ENCODE peak calls at places on chromosomes 3 and 15, in seven cellular contexts. R, A, P, M, H, I and N are unnamed samples. For H3K27me3, the result is how much of the 10 kb centered on the place peaks cover.

GRCh38 chr3:110166791-110167190 is 829.4 kb upstream of the DPPA4 start:
- DNase-seq in A (no peak), I (no peak), H (no peak), M (no peak), P (no peak), R (no peak), N (no peak)

GRCh38 chr15:50906954-50907865 is 1.3 kb upstream of the AP4E1 start:
- DNase-seq in A (peak), I (no peak), P (peak), R (peak), H (peak), M (no peak), N (no peak)

GRCh38 chr3:103440539-103441113 is 1005.8 kb downstream of the ZPLD1 start:
- DNase-seq in R (peak), I (no peak), A (no peak), M (no peak), P (no peak), H (no peak), N (no peak)

GRCh38 chr3:144241381-144241780 is 269.8 kb downstream of the DIPK2A start:
- DNase-seq in P (no peak), I (no peak), R (no peak), A (no peak), M (no peak), H (no peak), N (no peak)

GRCh38 chr3:126261037-126261436 is 80.7 kb upstream of the ALDH1L1 start:
- DNase-seq in P (peak), A (peak), R (peak), H (no peak), I (peak), M (peak), N (peak)

GRCh38 chr3:3177861-3178497 is 1.5 kb downstream of the CRBN start:
- DNase-seq in R (peak), I (no peak), H (no peak), A (peak), M (no peak), P (peak), N (no peak)

GRCh38 chr3:74057169-74057568 is 432.4 kb upstream of the PDZRN3 start:
- DNase-seq in R (no peak), H (no peak), I (no peak), M (no peak), A (no peak), P (no peak), N (no peak)

GRCh38 chr3:115487972-115488371 is 135.3 kb upstream of the GAP43 start:
- DNase-seq in P (no peak), M (no peak), I (no peak), A (no peak), H (no peak), R (no peak), N (no peak)

GRCh38 chr15:98850991-98851776 is 156.4 kb downstream of the PGPEP1L start:
- DNase-seq in R (peak), A (peak), I (peak), H (peak), M (no peak), P (peak), N (peak)

GRCh38 chr3:96007650-96008195 is 806.7 kb upstream of the EPHA6 start:
- DNase-seq in H (no peak), R (no peak), P (no peak), A (no peak), I (no peak), M (no peak), N (no peak)

GRCh38 chr3:155070932-155071387 is 9.2 kb upstream of the MME start:
- DNase-seq in R (peak), A (no peak), P (peak), H (no peak), M (no peak), I (no peak), N (peak)

GRCh38 chr15:70792171-70792573 is 28.8 kb upstream of the UACA start:
- DNase-seq in I (no peak), P (peak), R (peak), H (no peak), M (no peak), A (no peak), N (no peak)

GRCh38 chr3:146503459-146504202 is 34.3 kb upstream of the PLSCR2 start:
- DNase-seq in I (no peak), H (no peak), M (no peak), R (peak), P (peak), A (no peak), N (peak)

GRCh38 chr3:194265505-194265892 is 85.6 kb downstream of the CPN2 start:
- DNase-seq in I (peak), A (no peak), H (no peak), M (peak), R (peak), P (peak), N (peak)

GRCh38 chr3:184491011-184491576 is 70.5 kb upstream of the EPHB3 start:
- DNase-seq in H (no peak), I (no peak), P (peak), M (no peak), A (no peak), R (no peak), N (no peak)

GRCh38 chr3:180085122-180085710 is 48.5 kb upstream of the PEX5L start:
- DNase-seq in I (no peak), R (no peak), P (no peak), H (no peak), M (no peak), A (no peak), N (no peak)

GRCh38 chr3:126985143-126985985 is 2.4 kb downstream of the PLXNA1 start:
- DNase-seq in A (no peak), R (no peak), H (no peak), I (no peak), M (no peak), P (no peak), N (peak)

GRCh38 chr3:192194081-192194480 is 533.3 kb downstream of the FGF12 start:
- DNase-seq in I (no peak), H (no peak), A (no peak), P (no peak), R (no peak), M (no peak), N (no peak)

GRCh38 chr15:79310985-79311900 is at the start of gene TMED3:
- DNase-seq in H (peak), M (no peak), A (peak), P (peak), I (no peak), R (peak), N (peak)

GRCh38 chr3:171476532-171477102 is 16.4 kb upstream of the TNIK start:
- DNase-seq in M (no peak), A (no peak), I (no peak), P (no peak), H (no peak), R (no peak), N (no peak)

GRCh38 chr3:110378481-110378880 is 693.1 kb upstream of the NECTIN3 start:
- DNase-seq in I (no peak), A (no peak), H (no peak), M (no peak), R (peak), P (no peak), N (no peak)

GRCh38 chr3:52277972-52278509 is 408 bp downstream of the WDR82 start:
- DNase-seq in R (no peak), I (no peak), A (peak), P (peak), H (no peak), M (no peak), N (no peak)

GRCh38 chr15:55703873-55704285 is 39.1 kb downstream of the PRTG start:
- DNase-seq in H (no peak), R (peak), M (no peak), P (no peak), A (no peak), I (no peak), N (no peak)

GRCh38 chr3:197833930-197834715 is 43.1 kb downstream of the LRCH3 start:
- DNase-seq in R (no peak), P (no peak), I (no peak), H (no peak), A (no peak), M (no peak), N (no peak)

GRCh38 chr3:194382892-194383223 is 13.3 kb upstream of the LRRC15 start:
- DNase-seq in R (no peak), P (no peak), H (no peak), M (no peak), A (no peak), I (no peak), N (no peak)

GRCh38 chr3:158470944-158471638 is 99.9 kb upstream of the MLF1 start:
- DNase-seq in M (no peak), I (no peak), A (no peak), H (no peak), P (peak), R (peak), N (no peak)

GRCh38 chr15:42732095-42732827 is 4.7 kb downstream of the CDAN1 start:
- DNase-seq in A (no peak), R (no peak), H (no peak), P (no peak), M (no peak), I (no peak), N (no peak)

GRCh38 chr15:38042707-38043445 is 108.4 kb downstream of the TMCO5A start:
- DNase-seq in A (no peak), I (no peak), H (no peak), P (no peak), M (no peak), R (no peak), N (peak)

GRCh38 chr15:80615783-80616391 is 79.2 kb upstream of the ABHD17C start:
- DNase-seq in R (peak), A (no peak), I (peak), H (no peak), M (no peak), P (peak), N (peak)

GRCh38 chr15:79283252-79284048 is 928 bp downstream of the ANKRD34C start:
- DNase-seq in A (peak), I (no peak), R (peak), H (peak), M (no peak), P (peak), N (peak)

GRCh38 chr3:54935869-54936268 is 8.0 kb upstream of the LRTM1 start:
- DNase-seq in M (no peak), R (no peak), I (no peak), P (no peak), A (no peak), H (no peak), N (no peak)

GRCh38 chr15:97968380-97968779 is 7.9 kb downstream of the ARRDC4 start:
- DNase-seq in H (no peak), I (no peak), A (no peak), M (no peak), R (peak), P (peak), N (no peak)

GRCh38 chr15:56339594-56339993 is 25.6 kb upstream of the TEX9 start:
- DNase-seq in I (no peak), P (peak), M (no peak), H (no peak), R (no peak), A (no peak), N (no peak)

GRCh38 chr3:196803891-196804468 is 63.7 kb upstream of the SENP5 start:
- DNase-seq in H (peak), R (no peak), P (no peak), A (no peak), I (no peak), M (no peak), N (no peak)

GRCh38 chr3:156151824-156152428 is 31.5 kb downstream of the KCNAB1 start:
- DNase-seq in M (peak), R (peak), I (peak), H (peak), P (peak), A (peak), N (peak)

GRCh38 chr3:59502806-59503205 is 453.0 kb upstream of the CFAP20DC start:
- DNase-seq in P (peak), I (no peak), M (no peak), H (no peak), R (peak), A (no peak), N (no peak)

GRCh38 chr3:110384601-110385000 is 687.0 kb upstream of the NECTIN3 start:
- DNase-seq in H (no peak), A (no peak), I (no peak), P (peak), R (peak), M (no peak), N (no peak)

GRCh38 chr15:33448961-33449611 is 138.3 kb downstream of the RYR3 start:
- DNase-seq in I (no peak), P (no peak), A (no peak), R (no peak), H (no peak), M (no peak), N (no peak)
- H3K27me3 ChIP-seq in I (under half), P (under half), A (under half), R (under half), H (under half), M (under half), N (under half)

GRCh38 chr3:42996633-42997075 is 17.5 kb downstream of the GASK1A start:
- DNase-seq in R (no peak), I (no peak), P (no peak), A (no peak), M (peak), H (no peak), N (peak)
- H3K4me3 ChIP-seq in R (no peak), I (no peak), P (no peak), A (no peak), M (no peak), H (no peak), N (no peak)

GRCh38 chr3:136664771-136665170 is 87.4 kb downstream of the STAG1 start:
- DNase-seq in A (no peak), R (peak), M (no peak), H (no peak), P (no peak), I (no peak), N (no peak)

GRCh38 chr3:136653628-136654027 is 98.5 kb downstream of the STAG1 start:
- DNase-seq in P (no peak), R (no peak), A (no peak), M (no peak), H (no peak), I (no peak), N (no peak)

GRCh38 chr3:136657526-136657925 is 94.7 kb downstream of the STAG1 start:
- DNase-seq in H (no peak), R (no peak), M (no peak), P (no peak), I (no peak), A (no peak), N (no peak)

GRCh38 chr3:136659253-136659652 is 92.9 kb downstream of the STAG1 start:
- DNase-seq in P (peak), M (no peak), H (no peak), R (peak), I (no peak), A (peak), N (no peak)
- H3K27ac ChIP-seq in P (peak), M (no peak), H (no peak), R (no peak), I (no peak), A (no peak), N (no peak)

DNA sequence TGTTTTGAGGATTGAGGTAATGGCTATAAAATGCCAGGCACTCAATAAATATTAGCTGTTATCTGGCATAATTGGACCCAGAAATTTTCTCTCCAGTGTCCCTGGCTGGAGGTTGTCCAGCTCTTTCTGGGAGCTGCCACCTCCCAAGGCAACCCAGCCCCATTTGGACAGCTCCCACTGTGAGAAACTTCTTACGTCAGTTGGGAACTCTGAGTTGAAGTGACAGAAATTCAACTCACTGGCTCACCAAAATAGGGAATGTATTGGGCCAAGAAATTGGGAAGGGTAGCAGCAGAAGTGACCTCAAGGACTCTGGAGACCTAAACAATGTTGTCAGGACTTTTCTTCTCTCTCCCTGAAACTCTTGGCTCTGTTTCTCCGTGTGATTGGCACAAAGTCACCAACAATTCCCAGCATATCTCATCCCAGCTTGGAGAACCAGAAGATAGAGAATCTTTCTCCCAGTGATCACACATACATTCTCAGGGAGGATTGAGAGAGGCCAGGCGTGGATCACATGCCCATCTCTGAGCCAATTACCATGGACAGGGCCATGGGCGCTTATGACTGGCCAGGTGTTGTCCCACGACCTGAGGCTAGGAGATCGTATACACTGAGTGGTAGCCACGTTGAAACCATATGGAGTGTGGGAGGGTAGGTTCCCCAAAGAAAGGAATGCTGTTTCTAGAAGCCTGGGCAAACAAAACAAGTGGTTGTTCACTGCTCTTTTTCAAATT is 22.5 kb upstream of the HCN4 start:
- DNase-seq in H (no peak), I (no peak), A (no peak), P (no peak), R (no peak), M (no peak), N (no peak)
- H3K27me3 ChIP-seq in H (under half), I (under half), A (under half), P (under half), R (under half), M (under half), N (under half)

GRCh38 chr15:65374831-65375401 is 2.9 kb downstream of the IGDCC3 start:
- DNase-seq in I (no peak), P (no peak), M (no peak), A (no peak), R (peak), H (no peak), N (no peak)

GRCh38 chr15:65372787-65373067 is 5.1 kb downstream of the IGDCC3 start:
- DNase-seq in A (no peak), P (no peak), I (no peak), H (no peak), M (no peak), R (no peak), N (no peak)

GRCh38 chr15:65375871-65376552 is 1.8 kb downstream of the IGDCC3 start:
- DNase-seq in A (no peak), I (no peak), H (no peak), R (no peak), P (no peak), M (no peak), N (no peak)

GRCh38 chr15:65373163-65373651 is 4.6 kb downstream of the IGDCC3 start:
- DNase-seq in P (no peak), R (no peak), M (no peak), A (no peak), H (no peak), I (no peak), N (no peak)

GRCh38 chr15:65374334-65374733 is 3.5 kb downstream of the IGDCC3 start:
- DNase-seq in R (no peak), I (no peak), A (no peak), H (no peak), M (no peak), P (no peak), N (no peak)
- H3K4me3 ChIP-seq in R (no peak), I (no peak), A (no peak), H (no peak), M (no peak), P (no peak), N (no peak)

DNA sequence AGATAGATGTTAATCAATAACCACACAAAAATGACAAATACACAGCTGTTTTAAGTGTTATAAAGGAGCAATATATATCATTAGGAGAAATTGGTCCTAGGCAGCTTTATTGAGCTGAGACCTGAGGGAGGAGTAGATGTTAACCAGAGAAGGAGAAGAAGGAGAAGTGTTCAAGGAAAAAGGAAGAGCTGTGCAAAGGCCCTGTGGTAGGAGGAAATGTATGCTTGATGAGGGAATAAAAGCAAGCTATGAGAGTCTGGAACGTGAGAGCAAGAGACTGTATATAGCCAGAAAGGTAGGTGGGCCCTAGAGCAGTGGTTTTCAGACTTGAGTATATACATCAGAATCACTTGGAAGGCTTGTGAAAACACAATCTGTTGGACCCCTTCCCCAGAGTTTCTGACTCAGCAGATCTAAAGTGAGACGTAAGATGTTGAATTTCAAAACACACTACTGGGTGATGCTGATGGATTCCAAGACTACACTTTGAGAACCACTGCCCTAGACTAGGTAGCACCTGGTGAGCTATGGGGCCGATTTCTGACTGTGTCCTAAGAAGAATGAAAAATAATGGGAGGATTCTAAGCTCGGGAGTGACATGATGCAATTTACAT is 342.3 kb upstream of the ADAMTS9 start:
- DNase-seq in H (no peak), M (no peak), A (no peak), P (no peak), R (no peak), I (no peak), N (no peak)
- H3K27ac ChIP-seq in H (no peak), M (no peak), A (peak), P (no peak), R (no peak), I (no peak), N (no peak)

DNA sequence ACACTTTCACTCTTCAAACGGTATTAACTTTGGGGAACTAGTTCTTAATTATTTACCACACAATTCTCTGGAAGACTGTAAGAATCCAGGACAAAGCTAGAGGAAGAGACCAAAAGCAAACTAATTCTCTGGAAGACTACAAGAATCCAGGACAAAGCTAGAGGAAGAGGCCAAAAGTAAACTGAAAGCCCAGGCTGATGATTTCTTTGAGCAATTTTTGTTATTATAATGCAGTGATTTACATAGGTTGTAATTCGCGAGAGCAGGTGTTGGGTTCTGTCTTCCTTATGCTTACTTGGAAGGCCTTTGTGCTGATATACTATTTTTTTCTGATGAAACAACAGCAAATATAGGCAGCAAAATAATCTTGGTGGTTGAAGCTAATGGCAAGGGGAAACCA is 5.2 kb downstream of the SPTSSB start:
- DNase-seq in I (no peak), H (no peak), P (no peak), A (no peak), R (no peak), M (no peak), N (no peak)
- H3K27me3 ChIP-seq in I (under half), H (under half), P (under half), A (under half), R (under half), M (under half), N (under half)

GRCh38 chr15:69032006-69032405 is 17.5 kb downstream of the NOX5 start:
- DNase-seq in R (no peak), P (peak), I (no peak), A (no peak), H (no peak), M (no peak), N (no peak)
- H3K4me3 ChIP-seq in R (no peak), P (peak), I (no peak), A (peak), H (no peak), M (peak), N (peak)